ENCODE peak calls at places on chromosomes 3 and 15, in six cellular contexts. One of them, this sample, is unnamed.

GRCh38 chr3:120487079-120487693 is 36.4 kb upstream of the FSTL1 start:
- DNase-seq in pancreas: no peak
- DNase-seq in adrenal gland: no peak
- DNase-seq in GM13976: no peak
- DNase-seq in cardiac fibroblast: peak
- DNase-seq in GM06990: no peak
- DNase-seq in this sample: no peak

GRCh38 chr3:42733501-42734262 is 31.1 kb upstream of the HHATL start:
- DNase-seq in adrenal gland: no peak
- DNase-seq in pancreas: no peak
- DNase-seq in GM13976: no peak
- DNase-seq in GM06990: no peak
- DNase-seq in cardiac fibroblast: no peak
- DNase-seq in this sample: no peak

GRCh38 chr3:23508464-23508863 is 297.3 kb upstream of the UBE2E1 start:
- DNase-seq in pancreas: no peak
- DNase-seq in adrenal gland: no peak
- DNase-seq in GM06990: no peak
- DNase-seq in GM13976: no peak
- DNase-seq in cardiac fibroblast: no peak
- DNase-seq in this sample: no peak

GRCh38 chr15:99925661-99926461 is 192.6 kb upstream of the LYSMD4 start:
- DNase-seq in GM13976: peak
- DNase-seq in GM06990: peak
- DNase-seq in cardiac fibroblast: peak
- DNase-seq in adrenal gland: peak
- DNase-seq in pancreas: peak
- DNase-seq in this sample: peak

GRCh38 chr15:80578871-80579270 is 116.2 kb upstream of the ABHD17C start:
- DNase-seq in pancreas: no peak
- DNase-seq in GM06990: no peak
- DNase-seq in cardiac fibroblast: no peak
- DNase-seq in GM13976: no peak
- DNase-seq in adrenal gland: no peak
- DNase-seq in this sample: no peak

GRCh38 chr3:46609074-46609735 is 3.1 kb upstream of the FAM240A start:
- DNase-seq in GM13976: no peak
- DNase-seq in GM06990: no peak
- DNase-seq in pancreas: no peak
- DNase-seq in cardiac fibroblast: no peak
- DNase-seq in adrenal gland: no peak
- DNase-seq in this sample: no peak

GRCh38 chr15:33766329-33766728 is 202.0 kb upstream of the CHRM5 start:
- DNase-seq in GM06990: no peak
- DNase-seq in adrenal gland: no peak
- DNase-seq in cardiac fibroblast: no peak
- DNase-seq in pancreas: no peak
- DNase-seq in GM13976: no peak
- DNase-seq in this sample: no peak

GRCh38 chr3:161890147-161890625 is 393.6 kb downstream of the OTOL1 start:
- DNase-seq in pancreas: no peak
- DNase-seq in cardiac fibroblast: peak
- DNase-seq in GM06990: no peak
- DNase-seq in adrenal gland: no peak
- DNase-seq in GM13976: no peak
- DNase-seq in this sample: no peak

GRCh38 chr15:39426552-39427532 is 154.0 kb upstream of the THBS1 start:
- DNase-seq in cardiac fibroblast: peak
- DNase-seq in GM06990: peak
- DNase-seq in adrenal gland: peak
- DNase-seq in pancreas: no peak
- DNase-seq in GM13976: peak
- DNase-seq in this sample: peak

GRCh38 chr15:21262851-21263400 is 177.4 kb downstream of the POTEB3 start:
- DNase-seq in cardiac fibroblast: no peak
- DNase-seq in GM06990: no peak
- DNase-seq in GM13976: no peak
- DNase-seq in adrenal gland: no peak
- DNase-seq in pancreas: no peak
- DNase-seq in this sample: no peak

GRCh38 chr3:69099576-69099975 is 14.8 kb downstream of the ARL6IP5 start:
- DNase-seq in adrenal gland: no peak
- DNase-seq in pancreas: no peak
- DNase-seq in GM13976: no peak
- DNase-seq in cardiac fibroblast: no peak
- DNase-seq in GM06990: no peak
- DNase-seq in this sample: no peak

GRCh38 chr3:85594648-85595047 is 635.9 kb downstream of the CADM2 start:
- DNase-seq in pancreas: no peak
- DNase-seq in adrenal gland: no peak
- DNase-seq in GM06990: no peak
- DNase-seq in GM13976: no peak
- DNase-seq in cardiac fibroblast: no peak
- DNase-seq in this sample: no peak

GRCh38 chr3:148584438-148584837 is 113.3 kb upstream of the AGTR1 start:
- DNase-seq in GM06990: no peak
- DNase-seq in cardiac fibroblast: no peak
- DNase-seq in GM13976: no peak
- DNase-seq in adrenal gland: no peak
- DNase-seq in pancreas: no peak
- DNase-seq in this sample: no peak

GRCh38 chr15:36501063-36501678 is 78.3 kb upstream of the CDIN1 start:
- DNase-seq in cardiac fibroblast: peak
- DNase-seq in adrenal gland: peak
- DNase-seq in pancreas: peak
- DNase-seq in GM13976: peak
- DNase-seq in GM06990: no peak
- DNase-seq in this sample: peak

GRCh38 chr15:25481208-25481862 is 42.5 kb upstream of the UBE3A start:
- DNase-seq in adrenal gland: no peak
- DNase-seq in pancreas: no peak
- DNase-seq in GM13976: no peak
- DNase-seq in GM06990: no peak
- DNase-seq in cardiac fibroblast: no peak
- DNase-seq in this sample: no peak

GRCh38 chr3:140922634-140923033 is 19.0 kb upstream of the SLC25A36 start:
- DNase-seq in adrenal gland: no peak
- DNase-seq in GM13976: peak
- DNase-seq in GM06990: no peak
- DNase-seq in pancreas: no peak
- DNase-seq in cardiac fibroblast: peak
- DNase-seq in this sample: no peak

GRCh38 chr3:174483254-174483653 is 375.9 kb upstream of the NAALADL2 start:
- DNase-seq in GM06990: no peak
- DNase-seq in GM13976: no peak
- DNase-seq in adrenal gland: no peak
- DNase-seq in pancreas: no peak
- DNase-seq in cardiac fibroblast: no peak
- DNase-seq in this sample: no peak

GRCh38 chr15:63514533-63514943 is 10.1 kb downstream of the USP3 start:
- DNase-seq in cardiac fibroblast: peak
- DNase-seq in pancreas: no peak
- DNase-seq in GM06990: no peak
- DNase-seq in adrenal gland: no peak
- DNase-seq in GM13976: no peak
- DNase-seq in this sample: no peak
- TF ChIP-seq CTCF in cardiac fibroblast: no peak
- TF ChIP-seq CTCF in pancreas: no peak
- TF ChIP-seq CTCF in GM06990: no peak
- TF ChIP-seq CTCF in adrenal gland: no peak
- TF ChIP-seq CTCF in GM13976: no peak
- TF ChIP-seq CTCF in this sample: no peak

DNA sequence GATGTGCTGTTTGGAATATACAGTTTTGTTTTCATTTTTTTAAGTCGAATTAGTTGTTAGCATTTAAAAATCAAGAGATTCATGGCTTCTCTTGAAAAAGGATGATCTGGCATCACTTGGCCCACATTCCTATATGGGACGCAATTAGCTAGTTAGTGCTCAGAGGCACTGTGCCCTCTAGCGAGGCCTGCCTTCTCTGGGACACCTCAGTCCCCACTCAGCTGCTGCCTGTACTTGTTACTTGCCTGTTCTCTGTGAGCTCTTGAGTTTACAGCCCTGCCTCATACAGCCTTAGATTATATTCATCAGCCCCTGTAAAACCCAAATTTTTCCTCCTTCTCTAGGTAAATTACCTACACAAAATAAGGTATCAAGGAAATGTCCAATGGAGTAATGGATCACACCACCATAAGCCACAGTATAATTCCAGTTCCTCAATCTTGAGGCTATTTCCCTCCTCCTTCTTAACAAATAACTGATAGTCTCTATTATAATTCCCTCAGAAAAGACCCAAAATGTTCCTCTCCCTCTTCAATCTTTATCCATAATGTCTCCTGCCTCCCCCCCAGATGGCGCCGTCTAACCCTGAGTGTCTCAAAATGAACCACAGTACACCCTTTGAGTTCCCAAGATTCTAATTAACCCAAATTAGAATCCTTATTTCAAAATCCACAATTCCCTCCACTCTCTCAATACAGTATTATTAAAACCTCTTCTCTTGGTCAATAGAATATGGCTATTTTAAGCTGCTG is 2.7 kb downstream of the ZMAT3 start:
- DNase-seq in adrenal gland: no peak
- DNase-seq in GM13976: no peak
- DNase-seq in cardiac fibroblast: peak
- DNase-seq in pancreas: no peak
- DNase-seq in GM06990: no peak
- DNase-seq in this sample: peak
- TF ChIP-seq CTCF in adrenal gland: no peak
- TF ChIP-seq CTCF in GM13976: peak
- TF ChIP-seq CTCF in cardiac fibroblast: peak
- TF ChIP-seq CTCF in pancreas: no peak
- TF ChIP-seq CTCF in GM06990: peak
- TF ChIP-seq CTCF in this sample: peak

GRCh38 chr3:128569756-128570155 is 76.8 kb upstream of the GATA2 start:
- DNase-seq in GM13976: no peak
- DNase-seq in cardiac fibroblast: no peak
- DNase-seq in pancreas: no peak
- DNase-seq in GM06990: no peak
- DNase-seq in adrenal gland: no peak
- DNase-seq in this sample: no peak

GRCh38 chr3:128567141-128567540 is 74.1 kb upstream of the GATA2 start:
- DNase-seq in GM13976: no peak
- DNase-seq in pancreas: no peak
- DNase-seq in adrenal gland: no peak
- DNase-seq in cardiac fibroblast: no peak
- DNase-seq in GM06990: no peak
- DNase-seq in this sample: no peak

GRCh38 chr3:128572013-128572412 is 78.6 kb downstream of the RPN1 start:
- DNase-seq in GM13976: no peak
- DNase-seq in cardiac fibroblast: no peak
- DNase-seq in GM06990: no peak
- DNase-seq in adrenal gland: no peak
- DNase-seq in pancreas: no peak
- DNase-seq in this sample: no peak

GRCh38 chr3:128568602-128569490 is 75.8 kb upstream of the GATA2 start:
- DNase-seq in pancreas: no peak
- DNase-seq in adrenal gland: no peak
- DNase-seq in GM13976: no peak
- DNase-seq in GM06990: no peak
- DNase-seq in cardiac fibroblast: no peak
- DNase-seq in this sample: no peak

GRCh38 chr3:128567705-128568356 is 74.8 kb upstream of the GATA2 start:
- DNase-seq in pancreas: no peak
- DNase-seq in cardiac fibroblast: no peak
- DNase-seq in adrenal gland: no peak
- DNase-seq in GM06990: no peak
- DNase-seq in GM13976: no peak
- DNase-seq in this sample: no peak
- TF ChIP-seq CTCF in pancreas: no peak
- TF ChIP-seq CTCF in cardiac fibroblast: no peak
- TF ChIP-seq CTCF in adrenal gland: no peak
- TF ChIP-seq CTCF in GM06990: no peak
- TF ChIP-seq CTCF in GM13976: no peak
- TF ChIP-seq CTCF in this sample: no peak

GRCh38 chr15:57611119-57611518 is 19.4 kb downstream of the MYZAP start:
- DNase-seq in pancreas: peak
- DNase-seq in GM13976: no peak
- DNase-seq in cardiac fibroblast: no peak
- DNase-seq in GM06990: no peak
- DNase-seq in adrenal gland: no peak
- DNase-seq in this sample: no peak

GRCh38 chr15:57607570-57608000 is 15.9 kb downstream of the MYZAP start:
- DNase-seq in adrenal gland: peak
- DNase-seq in pancreas: no peak
- DNase-seq in cardiac fibroblast: peak
- DNase-seq in GM13976: no peak
- DNase-seq in GM06990: no peak
- DNase-seq in this sample: no peak

GRCh38 chr15:57606816-57607215 is 15.1 kb downstream of the MYZAP start:
- DNase-seq in adrenal gland: no peak
- DNase-seq in cardiac fibroblast: no peak
- DNase-seq in GM06990: no peak
- DNase-seq in GM13976: no peak
- DNase-seq in pancreas: no peak
- DNase-seq in this sample: no peak

GRCh38 chr15:57610130-57610529 is 18.4 kb downstream of the MYZAP start:
- DNase-seq in GM13976: no peak
- DNase-seq in adrenal gland: peak
- DNase-seq in pancreas: peak
- DNase-seq in GM06990: no peak
- DNase-seq in cardiac fibroblast: peak
- DNase-seq in this sample: no peak

DNA sequence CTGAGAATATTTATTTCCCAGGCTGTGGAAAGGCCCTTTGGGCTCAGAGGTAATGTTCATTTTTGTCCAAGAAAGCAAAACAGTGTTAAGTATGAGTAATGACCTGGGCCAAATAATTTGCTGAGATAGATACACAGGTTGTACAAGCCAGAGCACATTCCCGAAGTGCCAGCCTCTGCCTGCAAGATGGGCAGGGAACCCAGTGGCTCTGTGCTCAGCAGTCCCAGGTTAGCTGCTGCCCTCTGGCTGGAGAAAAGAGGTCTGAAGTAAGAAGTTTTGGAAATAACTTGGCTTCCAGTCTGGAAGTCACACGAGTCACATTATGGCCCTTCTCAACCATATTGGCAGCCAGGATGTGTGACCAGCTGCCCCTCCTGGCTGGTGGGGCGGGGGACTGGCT is 20.2 kb downstream of the MYZAP start:
- DNase-seq in adrenal gland: peak
- DNase-seq in GM06990: no peak
- DNase-seq in pancreas: peak
- DNase-seq in cardiac fibroblast: peak
- DNase-seq in GM13976: no peak
- DNase-seq in this sample: no peak
- TF ChIP-seq CTCF in adrenal gland: peak
- TF ChIP-seq CTCF in GM06990: no peak
- TF ChIP-seq CTCF in pancreas: no peak
- TF ChIP-seq CTCF in cardiac fibroblast: peak
- TF ChIP-seq CTCF in GM13976: no peak
- TF ChIP-seq CTCF in this sample: no peak

GRCh38 chr3:172076212-172076611 is 36.8 kb downstream of the FNDC3B start:
- DNase-seq in GM06990: no peak
- DNase-seq in GM13976: no peak
- DNase-seq in pancreas: no peak
- DNase-seq in cardiac fibroblast: no peak
- DNase-seq in adrenal gland: no peak
- DNase-seq in this sample: no peak
- TF ChIP-seq CTCF in GM06990: no peak
- TF ChIP-seq CTCF in GM13976: no peak
- TF ChIP-seq CTCF in pancreas: no peak
- TF ChIP-seq CTCF in cardiac fibroblast: no peak
- TF ChIP-seq CTCF in adrenal gland: no peak
- TF ChIP-seq CTCF in this sample: no peak

GRCh38 chr3:50221413-50222168 is 14.4 kb upstream of the GNAI2 start:
- DNase-seq in GM06990: no peak
- DNase-seq in cardiac fibroblast: no peak
- DNase-seq in pancreas: no peak
- DNase-seq in GM13976: no peak
- DNase-seq in adrenal gland: no peak
- DNase-seq in this sample: peak
- TF ChIP-seq CTCF in GM06990: no peak
- TF ChIP-seq CTCF in cardiac fibroblast: no peak
- TF ChIP-seq CTCF in pancreas: peak
- TF ChIP-seq CTCF in GM13976: no peak
- TF ChIP-seq CTCF in adrenal gland: no peak
- TF ChIP-seq CTCF in this sample: no peak